ENCODE peak calls at places on chromosome 6, in six cellular contexts. H is BJ, C is esophagus squamous epithelium, M is IMR-90, W is GM12865, F is AG09309. N is an unnamed sample.
A peak's percentile ranks its signal among the peaks of the same experiment; 100 is the strongest.

GRCh38 chr6:77463881-77464867 is 883 bp upstream of the HTR1B start:
- DNase-seq in H (no peak), C (no peak), F (no peak), W (no peak), M (no peak), N (no peak)

GRCh38 chr6:152089992-152090391 is 282.5 kb downstream of the ESR1 start:
- DNase-seq in W (no peak), H (no peak), C (no peak), F (no peak), M (peak; percentile 55), N (no peak)

GRCh38 chr6:156102129-156102528 is 646.5 kb upstream of the NOX3 start:
- DNase-seq in C (no peak), W (peak; percentile 4), F (no peak), M (peak; percentile 23), H (no peak), N (no peak)

GRCh38 chr6:134510121-134510520 is 192.2 kb upstream of the SGK1 start:
- DNase-seq in C (no peak), F (no peak), M (peak; percentile 85), H (no peak), W (no peak), N (no peak)

GRCh38 chr6:8435845-8436168 is 462 bp upstream of the SLC35B3 start:
- DNase-seq in W (no peak), F (no peak), C (no peak), M (peak; percentile 3), H (no peak), N (no peak)

GRCh38 chr6:79781916-79782315 is 150.8 kb downstream of the SH3BGRL2 start:
- DNase-seq in F (no peak), H (no peak), W (no peak), C (no peak), M (no peak), N (no peak)

GRCh38 chr6:109059148-109059547 is 35.5 kb downstream of the SESN1 start:
- DNase-seq in W (no peak), C (no peak), M (peak; percentile 28), H (no peak), F (no peak), N (no peak)

GRCh38 chr6:28657756-28658465 is 132.2 kb downstream of the GPX5 start:
- DNase-seq in H (peak; percentile 15), W (peak; percentile 78), C (no peak), M (peak; percentile 69), F (no peak), N (peak; percentile 9)

GRCh38 chr6:45666844-45667243 is 289.1 kb upstream of the SUPT3H start:
- DNase-seq in W (no peak), C (no peak), F (no peak), H (no peak), M (peak; percentile 39), N (no peak)

GRCh38 chr6:52598123-52598823 is 21.4 kb upstream of the TRAM2 start:
- DNase-seq in M (peak; percentile 74), C (no peak), H (no peak), F (no peak), W (peak; percentile 81), N (no peak)

GRCh38 chr6:169386431-169387057 is 132.9 kb upstream of the THBS2 start:
- DNase-seq in C (no peak), H (peak; percentile 77), F (peak; percentile 72), W (no peak), M (peak; percentile 7), N (no peak)

GRCh38 chr6:107340881-107341280 is 118.5 kb downstream of the PDSS2 start:
- DNase-seq in W (no peak), M (no peak), C (no peak), F (no peak), H (no peak), N (no peak)

GRCh38 chr6:107345398-107345797 is 114.0 kb downstream of the PDSS2 start:
- DNase-seq in M (no peak), C (no peak), H (no peak), W (no peak), F (peak; percentile 4), N (no peak)

GRCh38 chr6:107344383-107344782 is 115.0 kb downstream of the PDSS2 start:
- DNase-seq in W (no peak), M (no peak), C (no peak), F (no peak), H (no peak), N (no peak)

GRCh38 chr6:107348224-107348623 is 111.1 kb downstream of the PDSS2 start:
- DNase-seq in W (no peak), H (no peak), C (no peak), F (no peak), M (peak; percentile 59), N (no peak)

DNA sequence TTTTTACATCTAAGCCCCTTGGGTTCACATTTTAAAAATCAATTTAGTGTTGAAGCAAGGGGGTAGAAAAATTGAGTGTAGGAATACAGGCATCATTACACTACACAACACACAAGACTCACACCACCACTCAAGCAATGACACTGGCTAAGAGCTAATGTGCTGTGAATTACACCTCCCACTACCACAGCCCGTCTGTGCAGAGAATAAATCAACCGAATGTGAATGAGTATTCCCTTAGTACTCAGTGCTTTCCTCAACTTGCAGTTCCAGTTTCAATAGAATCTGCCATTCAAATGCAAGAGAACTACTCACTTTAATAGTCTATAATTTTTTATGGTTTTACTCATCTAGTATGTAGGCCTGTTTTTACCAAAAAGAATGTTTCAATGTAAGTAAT is 114.4 kb downstream of the PDSS2 start:
- DNase-seq in H (no peak), C (no peak), W (no peak), F (no peak), M (no peak), N (no peak)
- TF ChIP-seq CTCF in H (no peak), C (no peak), W (no peak), F (no peak), M (no peak), N (no peak)

GRCh38 chr6:67544851-67545452 is 1090.1 kb upstream of the ADGRB3 start:
- DNase-seq in C (no peak), W (no peak), H (no peak), M (no peak), F (no peak), N (no peak)
- H3K4me3 ChIP-seq in C (no peak overlapping the region), W (no peak overlapping the region), H (no peak overlapping the region), M (no peak overlapping the region), F (no peak overlapping the region), N (no peak overlapping the region)

GRCh38 chr6:154502564-154502963 is 7.9 kb downstream of the CNKSR3 start:
- DNase-seq in H (no peak), F (no peak), M (no peak), C (no peak), W (no peak), N (no peak)

GRCh38 chr6:154499854-154500589 is 10.5 kb downstream of the CNKSR3 start:
- DNase-seq in W (no peak), M (no peak), H (no peak), F (no peak), C (no peak), N (no peak)

GRCh38 chr6:154498340-154498934 is 12.0 kb downstream of the CNKSR3 start:
- DNase-seq in F (no peak), M (no peak), W (no peak), C (no peak), H (no peak), N (no peak)

GRCh38 chr6:154501287-154501868 is 9.1 kb downstream of the CNKSR3 start:
- DNase-seq in H (no peak), C (no peak), F (no peak), W (no peak), M (no peak), N (no peak)

GRCh38 chr6:154500769-154501171 is 9.7 kb downstream of the CNKSR3 start:
- DNase-seq in H (no peak), C (no peak), F (no peak), M (no peak), W (no peak), N (no peak)
- TF ChIP-seq CTCF in H (peak; percentile 23), C (peak; percentile 10), F (peak; percentile 35), M (peak; percentile 42), W (no peak), N (peak; percentile 63)

GRCh38 chr6:107690864-107691661 is 133.1 kb downstream of the SCML4 start:
- DNase-seq in H (no peak), C (no peak), M (peak; percentile 96), W (no peak), F (peak; percentile 59), N (no peak)

GRCh38 chr6:107692351-107692750 is 131.8 kb downstream of the SCML4 start:
- DNase-seq in C (no peak), F (peak; percentile 70), H (no peak), M (peak; percentile 92), W (no peak), N (no peak)

GRCh38 chr6:107690546-107690863 is 133.6 kb downstream of the SCML4 start:
- DNase-seq in C (no peak), H (no peak), W (no peak), F (no peak), M (no peak), N (no peak)

GRCh38 chr6:107689190-107689589 is 134.9 kb downstream of the SCML4 start:
- DNase-seq in C (no peak), F (no peak), W (no peak), H (no peak), M (no peak), N (no peak)

DNA sequence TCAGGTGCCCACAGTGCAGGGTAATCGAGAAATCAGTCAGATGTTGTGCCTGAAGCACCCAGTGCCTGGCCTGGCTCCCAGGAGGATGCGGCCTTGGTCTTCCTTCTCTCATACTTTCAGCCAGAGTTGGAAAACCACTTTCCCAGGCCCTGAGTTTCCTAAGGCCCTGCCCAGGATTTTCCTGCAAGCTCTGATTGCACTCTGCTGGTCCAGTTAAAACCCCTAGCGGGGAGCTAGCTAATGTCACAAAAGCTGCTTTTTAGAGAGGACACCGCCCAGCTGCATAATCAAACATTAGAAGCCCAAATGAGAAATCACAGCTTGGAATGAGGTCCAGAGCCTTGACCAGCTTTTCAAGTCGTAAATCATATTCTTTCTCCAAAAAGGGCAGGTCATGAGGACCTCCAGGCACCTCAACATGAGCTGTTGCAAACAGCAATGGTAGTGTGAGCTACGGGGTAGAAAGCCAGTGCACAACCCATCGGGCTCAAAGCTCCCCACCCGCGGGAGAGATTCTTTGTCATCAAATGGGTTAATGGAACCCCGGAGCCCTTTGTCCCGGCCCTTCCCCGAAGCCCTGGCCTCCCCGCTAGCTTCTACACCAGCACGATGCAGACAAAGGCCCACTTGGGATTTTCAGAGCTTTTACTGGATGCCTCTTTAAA is 134.1 kb downstream of the SCML4 start:
- DNase-seq in F (no peak), C (no peak), H (no peak), M (no peak), W (no peak), N (no peak)
- H3K4me3 ChIP-seq in F (no peak overlapping the region), C (no peak overlapping the region), H (no peak overlapping the region), M (no peak overlapping the region), W (no peak overlapping the region), N (no peak overlapping the region)

GRCh38 chr6:54264581-54265272 is 43.5 kb upstream of the TINAG start:
- DNase-seq in F (no peak), C (no peak), M (peak; percentile 49), W (no peak), H (no peak), N (no peak)

GRCh38 chr6:54262499-54262898 is 45.7 kb upstream of the TINAG start:
- DNase-seq in W (no peak), F (no peak), C (no peak), H (no peak), M (no peak), N (no peak)

GRCh38 chr6:54267798-54268197 is 40.4 kb upstream of the TINAG start:
- DNase-seq in H (no peak), C (no peak), W (peak; percentile 42), M (peak; percentile 60), F (no peak), N (no peak)

GRCh38 chr6:54262956-54263355 is 45.3 kb upstream of the TINAG start:
- DNase-seq in F (no peak), C (no peak), H (no peak), M (no peak), W (no peak), N (no peak)

GRCh38 chr6:54266400-54266923 is 41.8 kb upstream of the TINAG start:
- DNase-seq in M (no peak), C (no peak), F (no peak), W (no peak), H (no peak), N (no peak)
- TF ChIP-seq CTCF in M (no peak), C (no peak), F (no peak), W (no peak), H (no peak), N (peak; percentile 15)

N was measured in retinal pigment epithelial cell.